ENCODE peak calls at places on chromosomes 6 and 20, in seven cellular contexts. A is H1, C is GM12878, W is HepG2, I is stomach, S is breast epithelium, U is transverse colon. X is an unnamed sample.

GRCh38 chr20:53981752-53982437 is 88.5 kb downstream of the BCAS1 start:
- DNase-seq in U (no peak), A (no peak), I (no peak), C (no peak), W (no peak), S (no peak), X (no peak)

GRCh38 chr20:8912731-8913130 is 156.2 kb upstream of the PLCB4 start:
- DNase-seq in A (no peak), W (no peak), S (no peak), C (no peak), U (no peak), I (no peak), X (no peak)

GRCh38 chr6:104606361-104606760 is 253.4 kb downstream of the HACE1 start:
- DNase-seq in S (no peak), I (no peak), C (no peak), W (no peak), A (no peak), U (peak), X (no peak)

GRCh38 chr6:36340341-36340670 is 3.6 kb upstream of the BNIP5 start:
- DNase-seq in C (no peak), I (no peak), S (no peak), A (no peak), W (no peak), U (no peak), X (no peak)

GRCh38 chr6:24574809-24575208 is 71.2 kb downstream of the KIAA0319 start:
- DNase-seq in U (no peak), I (no peak), A (no peak), W (no peak), C (no peak), S (no peak), X (no peak)

GRCh38 chr20:32908334-32909292 is 49.9 kb downstream of the EFCAB8 start:
- DNase-seq in A (no peak), I (no peak), W (no peak), U (no peak), S (no peak), C (no peak), X (no peak)

GRCh38 chr6:34015576-34015975 is 130.3 kb downstream of the GRM4 start:
- DNase-seq in A (no peak), W (no peak), U (no peak), I (no peak), S (no peak), C (no peak), X (no peak)

GRCh38 chr20:33005132-33005566 is 916 bp upstream of the SUN5 start:
- DNase-seq in A (no peak), W (peak), S (no peak), U (no peak), I (no peak), C (no peak), X (no peak)

GRCh38 chr20:45976132-45976531 is 4.1 kb upstream of the ZNF335 start:
- DNase-seq in C (no peak), A (no peak), S (no peak), I (no peak), W (no peak), U (no peak), X (no peak)

GRCh38 chr6:49530141-49530775 is 20.2 kb upstream of the C6orf141 start:
- DNase-seq in C (no peak), I (no peak), S (no peak), W (no peak), U (no peak), A (no peak), X (no peak)

GRCh38 chr6:33590531-33591198 is 10.6 kb upstream of the BAK1 start:
- DNase-seq in U (peak), S (no peak), I (peak), C (no peak), A (peak), W (peak), X (no peak)

GRCh38 chr6:144435602-144436426 is 150.7 kb downstream of the UTRN start:
- DNase-seq in C (no peak), I (no peak), S (no peak), A (no peak), W (no peak), U (no peak), X (no peak)

GRCh38 chr6:137776256-137776655 is 90.8 kb upstream of the TNFAIP3 start:
- DNase-seq in U (no peak), A (no peak), C (no peak), W (no peak), S (no peak), I (no peak), X (no peak)

DNA sequence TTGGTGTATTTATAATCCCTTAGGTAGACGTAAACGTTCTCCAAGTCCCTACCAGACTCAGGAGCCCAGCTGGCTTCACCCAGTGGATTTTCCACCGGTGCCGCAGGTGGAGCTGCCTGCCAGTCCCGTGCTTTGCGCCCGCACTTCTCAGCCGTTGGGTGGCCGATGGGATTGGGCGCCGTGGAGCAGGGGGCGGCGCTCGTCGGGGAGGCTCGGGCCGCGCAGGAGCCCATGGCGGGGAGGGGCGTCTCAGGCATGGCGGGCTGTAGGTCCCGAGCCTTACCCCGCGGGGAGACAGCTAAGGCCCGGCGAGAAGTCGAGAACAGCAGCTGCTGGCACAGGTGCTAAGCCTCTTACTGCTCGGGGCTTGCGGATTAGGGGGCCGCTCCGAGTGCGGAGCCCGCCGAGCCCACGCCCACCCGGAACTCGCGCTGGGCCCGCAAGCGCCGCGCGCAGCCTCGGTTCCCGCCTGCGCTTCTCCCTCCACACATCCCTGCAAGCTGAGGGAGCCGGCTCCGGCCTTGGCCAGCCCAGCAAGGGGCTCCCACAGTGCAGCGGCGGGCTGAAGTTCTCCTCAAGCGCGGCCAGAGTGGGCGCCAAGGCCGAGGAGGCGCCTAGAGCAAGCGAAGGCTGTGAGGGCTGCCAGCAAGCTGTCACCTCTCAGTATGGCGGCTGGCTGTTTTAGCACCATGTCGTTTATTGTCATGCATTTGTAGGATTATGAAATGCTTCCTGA is 57.3 kb downstream of the TRIM27 start:
- DNase-seq in U (peak), A (peak), S (peak), W (peak), C (no peak), I (peak), X (no peak)
- TF ChIP-seq POLR2A in U (peak), A (peak), S (no peak), W (peak), C (peak), I (no peak), X (no peak)

GRCh38 chr20:41040855-41041254 is 12.2 kb downstream of the TOP1 start:
- DNase-seq in C (no peak), W (no peak), U (no peak), A (no peak), S (no peak), I (no peak), X (no peak)
- H3K4me3 ChIP-seq in C (no peak), W (no peak), U (no peak), A (no peak), S (no peak), I (no peak), X (no peak)

GRCh38 chr6:100078509-100078908 is 84.5 kb upstream of the MCHR2 start:
- DNase-seq in C (no peak), S (no peak), A (peak), W (peak), U (no peak), I (no peak), X (no peak)
- TF ChIP-seq POLR2AphosphoS5 in C (no peak), S (no peak), A (no peak), W (no peak), U (no peak), I (no peak), X (no peak)

GRCh38 chr6:44110966-44111365 is 16.3 kb downstream of the MRPL14 start:
- DNase-seq in W (no peak), S (no peak), U (no peak), I (no peak), C (no peak), A (no peak), X (no peak)

GRCh38 chr6:44107017-44107416 is 20.2 kb downstream of the MRPL14 start:
- DNase-seq in C (no peak), A (no peak), S (no peak), W (no peak), U (no peak), I (no peak), X (no peak)

GRCh38 chr6:44108471-44108870 is 18.8 kb downstream of the MRPL14 start:
- DNase-seq in U (no peak), A (no peak), S (no peak), C (no peak), W (no peak), I (no peak), X (no peak)

GRCh38 chr6:44110005-44110681 is 17.1 kb downstream of the MRPL14 start:
- DNase-seq in U (no peak), A (no peak), I (no peak), W (no peak), C (no peak), S (no peak), X (no peak)

GRCh38 chr6:44109212-44109611 is 18.0 kb downstream of the MRPL14 start:
- DNase-seq in A (no peak), U (no peak), W (no peak), I (no peak), C (no peak), S (no peak), X (no peak)
- TF ChIP-seq POLR2A in A (no peak), U (no peak), W (no peak), I (no peak), C (no peak), S (no peak), X (no peak)

DNA sequence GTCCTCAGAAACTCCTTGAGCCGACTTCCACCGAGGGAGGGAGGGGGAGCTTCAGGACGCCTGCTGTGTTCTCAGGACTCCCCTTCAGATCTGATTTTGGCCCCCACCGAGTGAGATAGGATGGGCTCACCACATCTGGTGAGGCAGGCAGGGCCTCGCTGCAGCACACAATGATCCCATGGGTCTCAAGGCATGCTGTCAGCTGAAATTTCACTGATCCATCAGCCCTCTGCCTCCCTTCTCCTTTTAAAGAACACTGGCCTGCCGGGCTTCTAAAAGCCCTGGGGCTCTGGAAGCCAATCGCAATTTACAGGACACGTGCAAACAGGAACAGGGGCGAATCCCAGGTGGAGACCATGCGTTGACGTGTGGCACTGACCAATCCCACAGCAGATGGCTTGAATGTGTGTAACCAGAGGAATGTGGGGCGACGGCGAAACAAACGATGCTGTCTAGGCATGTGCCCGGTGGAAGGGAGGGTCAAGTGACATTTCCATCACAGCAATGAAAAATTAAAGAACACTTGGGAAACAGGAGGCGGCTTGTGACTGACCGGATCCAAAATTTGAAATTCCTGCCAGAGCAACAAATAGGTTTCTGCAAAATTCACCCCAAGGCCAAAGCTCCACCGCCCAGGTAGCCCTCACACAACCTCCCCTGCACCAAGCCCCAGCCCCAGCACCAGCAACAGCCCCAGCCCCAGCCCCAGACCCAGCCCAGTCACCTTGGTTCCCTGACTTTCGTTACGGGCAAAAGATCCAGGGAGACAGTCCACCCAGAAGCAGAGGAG is 167.1 kb upstream of the ZNF337 start:
- DNase-seq in S (no peak), C (no peak), I (no peak), W (peak), A (no peak), U (no peak), X (no peak)
- H3K4me3 ChIP-seq in S (peak), C (peak), I (peak), W (peak), A (no peak), U (no peak), X (peak)

DNA sequence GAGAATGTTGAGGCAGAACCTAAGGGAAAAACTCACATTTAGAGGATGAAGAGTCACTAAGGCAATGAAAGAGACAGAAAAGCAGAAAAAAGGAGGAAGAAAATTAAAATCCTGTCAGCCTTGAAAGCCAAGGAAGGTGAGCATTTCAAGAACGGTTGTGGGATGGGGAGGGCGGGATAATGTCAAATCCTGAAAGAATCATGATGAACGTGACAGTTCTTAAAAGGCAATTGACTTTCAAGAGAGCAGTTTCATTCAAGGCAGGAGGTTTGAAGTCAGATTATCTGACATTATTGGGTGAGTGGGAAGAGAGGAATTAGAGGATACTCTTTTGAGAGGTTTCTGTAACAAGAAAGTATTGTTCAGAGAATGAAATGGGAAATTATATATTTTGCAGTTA is 284.5 kb downstream of the ADGRB3 start:
- DNase-seq in W (no peak), I (no peak), A (no peak), S (no peak), C (no peak), U (no peak), X (no peak)
- TF ChIP-seq POLR2AphosphoS5 in W (no peak), I (no peak), A (no peak), S (no peak), C (no peak), U (no peak), X (no peak)

GRCh38 chr6:43308101-43308989 is at the start of gene CRIP3:
- DNase-seq in A (peak), U (peak), W (no peak), C (no peak), I (peak), S (no peak), X (no peak)
- TF ChIP-seq POLR2A in A (peak), U (no peak), W (no peak), C (no peak), I (no peak), S (no peak), X (no peak)

DNA sequence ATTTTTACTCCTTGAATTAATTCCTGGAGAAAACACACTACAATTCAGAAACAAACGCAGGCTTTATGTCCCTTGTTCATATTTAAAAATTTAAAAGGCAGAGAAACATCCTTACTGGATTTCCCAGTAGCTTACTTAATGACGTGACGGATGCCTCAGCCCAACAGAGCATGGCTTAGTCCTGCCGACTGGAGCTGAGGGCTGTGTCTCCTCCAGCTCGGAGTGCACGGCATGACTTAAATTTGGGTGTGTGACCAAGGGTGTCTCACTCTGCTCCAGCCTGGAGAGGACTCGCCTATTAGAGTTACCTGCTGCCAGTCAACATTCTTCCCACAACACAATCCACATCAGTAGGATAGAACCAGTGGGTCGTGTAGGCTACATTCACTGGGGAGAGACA is 107.1 kb downstream of the PSMB1 start:
- DNase-seq in S (no peak), I (no peak), U (no peak), W (no peak), A (no peak), C (no peak), X (no peak)
- H3K4me3 ChIP-seq in S (no peak), I (no peak), U (no peak), W (no peak), A (no peak), C (no peak), X (no peak)

X was measured in vagina.